ENCODE peak calls at places on chromosome 2, in six cellular contexts. One of them, this sample, is unnamed.

GRCh38 chr2:199798881-199799580 is 52.0 kb downstream of the FTCDNL1 start:
- DNase-seq in CD4-positive, alpha-beta memory T cell: no peak
- DNase-seq in right lobe of liver: no peak
- DNase-seq in WERI-Rb-1: no peak
- DNase-seq in A673: peak; percentile 21
- DNase-seq in aorta: no peak
- DNase-seq in this sample: no peak

GRCh38 chr2:29166237-29166630 is 51.0 kb downstream of the CLIP4 start:
- DNase-seq in WERI-Rb-1: no peak
- DNase-seq in A673: peak; percentile 30
- DNase-seq in right lobe of liver: no peak
- DNase-seq in aorta: no peak
- DNase-seq in CD4-positive, alpha-beta memory T cell: no peak
- DNase-seq in this sample: no peak

GRCh38 chr2:29916571-29916970 is 4.8 kb downstream of the ALK start:
- DNase-seq in right lobe of liver: no peak
- DNase-seq in WERI-Rb-1: no peak
- DNase-seq in aorta: no peak
- DNase-seq in CD4-positive, alpha-beta memory T cell: no peak
- DNase-seq in A673: no peak
- DNase-seq in this sample: no peak

GRCh38 chr2:223696719-223697118 is 94.6 kb upstream of the SCG2 start:
- DNase-seq in CD4-positive, alpha-beta memory T cell: no peak
- DNase-seq in WERI-Rb-1: no peak
- DNase-seq in right lobe of liver: no peak
- DNase-seq in aorta: no peak
- DNase-seq in A673: no peak
- DNase-seq in this sample: no peak

GRCh38 chr2:196309646-196310045 is 138.3 kb upstream of the STK17B start:
- DNase-seq in A673: no peak
- DNase-seq in aorta: no peak
- DNase-seq in right lobe of liver: no peak
- DNase-seq in WERI-Rb-1: no peak
- DNase-seq in CD4-positive, alpha-beta memory T cell: no peak
- DNase-seq in this sample: no peak

GRCh38 chr2:30147715-30148611 is 1.2 kb downstream of the YPEL5 start:
- DNase-seq in right lobe of liver: peak; percentile 88
- DNase-seq in aorta: peak; percentile 95
- DNase-seq in A673: peak; percentile 89
- DNase-seq in CD4-positive, alpha-beta memory T cell: peak; percentile 84
- DNase-seq in WERI-Rb-1: peak; percentile 79
- DNase-seq in this sample: peak; percentile 95

GRCh38 chr2:79936715-79937114 is 367.8 kb downstream of the LRRTM1 start:
- DNase-seq in right lobe of liver: no peak
- DNase-seq in CD4-positive, alpha-beta memory T cell: no peak
- DNase-seq in A673: no peak
- DNase-seq in aorta: no peak
- DNase-seq in WERI-Rb-1: no peak
- DNase-seq in this sample: no peak

GRCh38 chr2:49444005-49444404 is 289.7 kb upstream of the FSHR start:
- DNase-seq in CD4-positive, alpha-beta memory T cell: no peak
- DNase-seq in aorta: no peak
- DNase-seq in A673: no peak
- DNase-seq in WERI-Rb-1: no peak
- DNase-seq in right lobe of liver: no peak
- DNase-seq in this sample: no peak

GRCh38 chr2:172339431-172340010 is 87.9 kb upstream of the ITGA6 start:
- DNase-seq in A673: no peak
- DNase-seq in CD4-positive, alpha-beta memory T cell: peak; percentile 4
- DNase-seq in WERI-Rb-1: no peak
- DNase-seq in aorta: no peak
- DNase-seq in right lobe of liver: peak; percentile 24
- DNase-seq in this sample: no peak

GRCh38 chr2:30265441-30266015 is 34.2 kb downstream of the LBH start:
- DNase-seq in CD4-positive, alpha-beta memory T cell: no peak
- DNase-seq in right lobe of liver: no peak
- DNase-seq in A673: no peak
- DNase-seq in aorta: no peak
- DNase-seq in WERI-Rb-1: no peak
- DNase-seq in this sample: no peak

GRCh38 chr2:183809404-183809803 is 685.2 kb downstream of the NUP35 start:
- DNase-seq in right lobe of liver: no peak
- DNase-seq in A673: no peak
- DNase-seq in aorta: no peak
- DNase-seq in WERI-Rb-1: no peak
- DNase-seq in CD4-positive, alpha-beta memory T cell: no peak
- DNase-seq in this sample: no peak

GRCh38 chr2:177474904-177475474 is 82.4 kb downstream of the AGPS start:
- DNase-seq in A673: no peak
- DNase-seq in WERI-Rb-1: no peak
- DNase-seq in aorta: no peak
- DNase-seq in CD4-positive, alpha-beta memory T cell: no peak
- DNase-seq in right lobe of liver: no peak
- DNase-seq in this sample: no peak

GRCh38 chr2:201205516-201205850 is 22.5 kb downstream of the CASP10 start:
- DNase-seq in CD4-positive, alpha-beta memory T cell: no peak
- DNase-seq in aorta: no peak
- DNase-seq in A673: no peak
- DNase-seq in WERI-Rb-1: no peak
- DNase-seq in right lobe of liver: no peak
- DNase-seq in this sample: no peak

GRCh38 chr2:237995036-237995435 is 28.2 kb downstream of the UBE2F start:
- DNase-seq in CD4-positive, alpha-beta memory T cell: no peak
- DNase-seq in A673: no peak
- DNase-seq in right lobe of liver: no peak
- DNase-seq in WERI-Rb-1: peak; percentile 89
- DNase-seq in aorta: no peak
- DNase-seq in this sample: no peak

GRCh38 chr2:61218817-61219170 is 56.8 kb downstream of the C2orf74 start:
- DNase-seq in WERI-Rb-1: no peak
- DNase-seq in CD4-positive, alpha-beta memory T cell: no peak
- DNase-seq in right lobe of liver: no peak
- DNase-seq in aorta: no peak
- DNase-seq in A673: no peak
- DNase-seq in this sample: no peak

GRCh38 chr2:55047677-55048299 is 2.5 kb downstream of the RTN4 start:
- DNase-seq in aorta: no peak
- DNase-seq in WERI-Rb-1: no peak
- DNase-seq in CD4-positive, alpha-beta memory T cell: no peak
- DNase-seq in A673: peak; percentile 36
- DNase-seq in right lobe of liver: no peak
- DNase-seq in this sample: no peak

GRCh38 chr2:230905448-230906430 is 19.3 kb downstream of the GPR55 start:
- DNase-seq in WERI-Rb-1: no peak
- DNase-seq in CD4-positive, alpha-beta memory T cell: peak; percentile 57
- DNase-seq in aorta: peak; percentile 45
- DNase-seq in right lobe of liver: no peak
- DNase-seq in A673: no peak
- DNase-seq in this sample: peak; percentile 56

GRCh38 chr2:36499128-36499820 is 98.7 kb downstream of the FEZ2 start:
- DNase-seq in CD4-positive, alpha-beta memory T cell: no peak
- DNase-seq in aorta: no peak
- DNase-seq in A673: no peak
- DNase-seq in right lobe of liver: no peak
- DNase-seq in WERI-Rb-1: no peak
- DNase-seq in this sample: no peak

GRCh38 chr2:210617318-210617717 is 60.9 kb downstream of the CPS1 start:
- DNase-seq in WERI-Rb-1: no peak
- DNase-seq in CD4-positive, alpha-beta memory T cell: no peak
- DNase-seq in aorta: no peak
- DNase-seq in A673: no peak
- DNase-seq in right lobe of liver: no peak
- DNase-seq in this sample: no peak

GRCh38 chr2:79122676-79123075 is 2.4 kb downstream of the REG1A start:
- DNase-seq in right lobe of liver: no peak
- DNase-seq in aorta: no peak
- DNase-seq in A673: no peak
- DNase-seq in WERI-Rb-1: no peak
- DNase-seq in CD4-positive, alpha-beta memory T cell: no peak
- DNase-seq in this sample: no peak

GRCh38 chr2:37827911-37828411 is 97.1 kb upstream of the RMDN2 start:
- DNase-seq in right lobe of liver: no peak
- DNase-seq in CD4-positive, alpha-beta memory T cell: no peak
- DNase-seq in A673: no peak
- DNase-seq in aorta: no peak
- DNase-seq in WERI-Rb-1: no peak
- DNase-seq in this sample: no peak

GRCh38 chr2:200077210-200077650 is 121.8 kb downstream of the MAIP1 start:
- DNase-seq in right lobe of liver: no peak
- DNase-seq in aorta: no peak
- DNase-seq in A673: no peak
- DNase-seq in CD4-positive, alpha-beta memory T cell: no peak
- DNase-seq in WERI-Rb-1: no peak
- DNase-seq in this sample: no peak

GRCh38 chr2:186883666-186884065 is 34.7 kb upstream of the ZSWIM2 start:
- DNase-seq in CD4-positive, alpha-beta memory T cell: no peak
- DNase-seq in aorta: no peak
- DNase-seq in right lobe of liver: no peak
- DNase-seq in WERI-Rb-1: no peak
- DNase-seq in A673: no peak
- DNase-seq in this sample: no peak

GRCh38 chr2:196927318-196928225 is 1.1 kb upstream of the PGAP1 start:
- DNase-seq in CD4-positive, alpha-beta memory T cell: peak; percentile 61
- DNase-seq in A673: peak; percentile 37
- DNase-seq in WERI-Rb-1: peak; percentile 12
- DNase-seq in right lobe of liver: no peak
- DNase-seq in aorta: no peak
- DNase-seq in this sample: no peak

GRCh38 chr2:241673189-241673663 is 13.4 kb downstream of the DTYMK start:
- DNase-seq in aorta: no peak
- DNase-seq in right lobe of liver: peak; percentile 51
- DNase-seq in CD4-positive, alpha-beta memory T cell: no peak
- DNase-seq in A673: no peak
- DNase-seq in WERI-Rb-1: no peak
- DNase-seq in this sample: peak; percentile 63

GRCh38 chr2:241670333-241671110 is 16.1 kb downstream of the DTYMK start:
- DNase-seq in A673: no peak
- DNase-seq in CD4-positive, alpha-beta memory T cell: no peak
- DNase-seq in right lobe of liver: no peak
- DNase-seq in WERI-Rb-1: no peak
- DNase-seq in aorta: no peak
- DNase-seq in this sample: peak; percentile 45

GRCh38 chr2:241671457-241672240 is 15.0 kb downstream of the DTYMK start:
- DNase-seq in A673: no peak
- DNase-seq in right lobe of liver: no peak
- DNase-seq in WERI-Rb-1: no peak
- DNase-seq in aorta: no peak
- DNase-seq in CD4-positive, alpha-beta memory T cell: no peak
- DNase-seq in this sample: peak; percentile 51

GRCh38 chr2:241673797-241674725 is 12.6 kb downstream of the DTYMK start:
- DNase-seq in right lobe of liver: no peak
- DNase-seq in WERI-Rb-1: peak; percentile 55
- DNase-seq in aorta: no peak
- DNase-seq in CD4-positive, alpha-beta memory T cell: no peak
- DNase-seq in A673: no peak
- DNase-seq in this sample: peak; percentile 87

DNA sequence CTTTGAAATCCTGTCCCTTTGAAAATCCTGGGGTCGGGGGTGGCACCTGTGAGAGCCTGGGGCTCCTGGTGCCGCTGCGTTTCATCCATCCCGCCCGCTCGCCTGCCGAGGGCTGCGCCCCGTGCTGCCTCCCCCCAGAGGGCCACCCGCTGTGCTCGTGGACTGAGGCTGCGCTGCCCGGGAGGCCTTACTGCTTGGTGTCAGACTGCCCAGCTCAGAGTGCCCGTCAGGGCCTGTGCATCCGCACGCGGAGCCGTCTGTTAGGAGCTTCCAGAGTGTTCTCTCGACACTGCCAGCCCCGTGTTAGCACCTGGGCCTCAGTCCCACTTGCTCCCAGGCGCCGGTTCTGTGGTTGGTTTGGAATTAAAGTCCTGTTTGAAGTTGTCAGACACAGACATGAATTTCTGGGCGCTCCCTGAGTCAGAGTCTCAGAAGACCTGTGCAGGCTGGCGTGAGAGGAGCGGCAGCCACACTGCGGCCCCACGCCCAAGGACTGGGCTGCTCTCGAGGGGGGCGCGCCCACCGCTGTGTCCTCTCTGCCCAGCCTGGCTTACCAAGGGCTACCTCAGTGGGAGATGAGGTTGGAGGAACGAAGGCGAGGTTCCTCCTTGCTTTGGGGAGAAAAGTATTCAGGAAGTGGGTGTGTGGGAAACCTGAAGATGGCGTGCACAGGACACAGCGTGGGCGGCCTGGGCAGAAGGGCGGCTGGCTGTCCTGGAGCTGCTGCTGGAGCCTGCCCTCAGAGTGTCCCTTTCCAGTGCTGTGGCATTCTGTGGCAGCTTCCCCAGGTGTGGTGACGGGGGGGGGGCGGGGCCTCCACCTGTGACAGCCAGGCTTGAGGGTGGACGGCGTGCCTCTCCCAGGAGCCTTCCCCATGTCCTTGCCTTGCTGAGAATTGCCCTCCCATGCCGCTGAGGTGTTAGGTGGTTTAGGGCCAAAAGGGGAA is 14.1 kb downstream of the DTYMK start:
- DNase-seq in CD4-positive, alpha-beta memory T cell: no peak
- DNase-seq in aorta: no peak
- DNase-seq in A673: no peak
- DNase-seq in right lobe of liver: no peak
- DNase-seq in WERI-Rb-1: no peak
- DNase-seq in this sample: peak; percentile 66
- H3K36me3 ChIP-seq in CD4-positive, alpha-beta memory T cell: peaks cover 18% of the 10 kb centered on the region
- H3K36me3 ChIP-seq in aorta: no peaks in the 10 kb centered on the region
- H3K36me3 ChIP-seq in A673: peaks cover 29% of the 10 kb centered on the region
- H3K36me3 ChIP-seq in right lobe of liver: no peaks in the 10 kb centered on the region
- H3K36me3 ChIP-seq in WERI-Rb-1: peaks cover 76% of the 10 kb centered on the region
- H3K36me3 ChIP-seq in this sample: peaks cover 4% of the 10 kb centered on the region

DNA sequence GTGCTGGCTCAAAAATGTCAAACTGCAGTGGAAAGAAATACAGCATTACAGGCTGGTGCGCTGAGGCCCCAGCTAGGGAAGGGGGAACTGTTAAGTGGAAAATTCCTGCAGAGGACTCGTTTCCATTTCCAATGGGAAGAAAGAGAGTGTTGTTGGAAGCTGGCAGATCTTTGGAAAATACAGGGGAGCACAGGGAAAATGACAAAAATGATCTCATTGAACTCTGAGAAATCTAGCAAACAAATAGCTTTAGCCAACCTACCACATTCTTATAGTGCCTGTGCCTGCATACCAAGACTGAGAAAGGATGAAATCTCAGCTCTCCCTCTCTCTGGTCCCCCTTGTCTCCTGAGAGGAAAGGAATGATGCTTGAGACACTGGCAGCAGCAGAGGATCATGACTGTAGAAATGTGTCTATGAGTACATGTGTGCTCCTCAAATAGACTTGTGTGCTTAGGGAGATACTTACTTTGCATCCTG is 632.5 kb downstream of the NYAP2 start:
- DNase-seq in aorta: no peak
- DNase-seq in right lobe of liver: no peak
- DNase-seq in CD4-positive, alpha-beta memory T cell: no peak
- DNase-seq in WERI-Rb-1: no peak
- DNase-seq in A673: peak; percentile 11
- DNase-seq in this sample: peak; percentile 6
- H3K4me3 ChIP-seq in aorta: peak overlapping the region; percentile 40
- H3K4me3 ChIP-seq in right lobe of liver: no peak overlapping the region
- H3K4me3 ChIP-seq in CD4-positive, alpha-beta memory T cell: no peak overlapping the region
- H3K4me3 ChIP-seq in WERI-Rb-1: peak overlapping the region; percentile 52
- H3K4me3 ChIP-seq in A673: peak overlapping the region; percentile 59
- H3K4me3 ChIP-seq in this sample: no peak overlapping the region

GRCh38 chr2:58908501-58909154 is 667.5 kb upstream of the FANCL start:
- DNase-seq in CD4-positive, alpha-beta memory T cell: no peak
- DNase-seq in WERI-Rb-1: no peak
- DNase-seq in right lobe of liver: no peak
- DNase-seq in A673: no peak
- DNase-seq in aorta: no peak
- DNase-seq in this sample: no peak
- H3K27me3 ChIP-seq in CD4-positive, alpha-beta memory T cell: no peaks in the 10 kb centered on the region
- H3K27me3 ChIP-seq in WERI-Rb-1: no peaks in the 10 kb centered on the region
- H3K27me3 ChIP-seq in right lobe of liver: no peaks in the 10 kb centered on the region
- H3K27me3 ChIP-seq in A673: no peaks in the 10 kb centered on the region
- H3K27me3 ChIP-seq in aorta: no peaks in the 10 kb centered on the region
- H3K27me3 ChIP-seq in this sample: no peaks in the 10 kb centered on the region

GRCh38 chr2:166351319-166351718 is 24.4 kb downstream of the SCN9A start:
- DNase-seq in aorta: no peak
- DNase-seq in WERI-Rb-1: no peak
- DNase-seq in CD4-positive, alpha-beta memory T cell: no peak
- DNase-seq in right lobe of liver: no peak
- DNase-seq in A673: no peak
- DNase-seq in this sample: no peak
- H3K36me3 ChIP-seq in aorta: no peaks in the 10 kb centered on the region
- H3K36me3 ChIP-seq in WERI-Rb-1: no peaks in the 10 kb centered on the region
- H3K36me3 ChIP-seq in CD4-positive, alpha-beta memory T cell: no peaks in the 10 kb centered on the region
- H3K36me3 ChIP-seq in right lobe of liver: no peaks in the 10 kb centered on the region
- H3K36me3 ChIP-seq in A673: no peaks in the 10 kb centered on the region
- H3K36me3 ChIP-seq in this sample: no peaks in the 10 kb centered on the region